ENCODE peak calls at places on chromosomes 2 and 18, in four cellular contexts. L is A549, B is K562, Z is endothelial cell of umbilical vein. I is an unnamed sample.

GRCh38 chr2:215059724-215060123 is 78.7 kb downstream of the ABCA12 start:
- DNase-seq in B (no peak), Z (no peak), L (no peak), I (no peak)

GRCh38 chr2:226643030-226643429 is 156.6 kb downstream of the IRS1 start:
- DNase-seq in B (no peak), Z (no peak), L (no peak), I (no peak)

GRCh38 chr2:31129835-31130561 is 8.2 kb downstream of the GALNT14 start:
- DNase-seq in B (no peak), Z (no peak), L (no peak), I (no peak)

GRCh38 chr2:43105586-43106562 is 120.5 kb downstream of the ZFP36L2 start:
- DNase-seq in L (peak; percentile 58), B (peak; percentile 80), Z (no peak), I (peak; percentile 35)

GRCh38 chr2:113203901-113204519 is 30.2 kb downstream of the PSD4 start:
- DNase-seq in L (peak; percentile 82), Z (peak; percentile 64), B (peak; percentile 80), I (peak; percentile 30)

GRCh38 chr2:217279571-217279970 is 419.7 kb upstream of the TNP1 start:
- DNase-seq in L (no peak), Z (peak; percentile 49), B (no peak), I (no peak)

GRCh38 chr2:54212456-54212855 is 43.6 kb downstream of the TSPYL6 start:
- DNase-seq in Z (no peak), L (no peak), B (no peak), I (no peak)

GRCh38 chr2:29628882-29629281 is 292.5 kb downstream of the ALK start:
- DNase-seq in B (no peak), Z (no peak), L (no peak), I (no peak)

GRCh38 chr18:45255142-45255890 is 360.0 kb upstream of the SLC14A2 start:
- DNase-seq in L (no peak), Z (no peak), B (no peak), I (no peak)

GRCh38 chr2:119011162-119011909 is 69.3 kb downstream of the MARCO start:
- DNase-seq in L (peak; percentile 51), B (peak; percentile 55), Z (peak; percentile 10), I (no peak)

GRCh38 chr2:209238765-209239584 is 184.9 kb upstream of the MAP2 start:
- DNase-seq in B (no peak), Z (no peak), L (no peak), I (no peak)

GRCh38 chr2:150938586-150938985 is 323.1 kb downstream of the RBM43 start:
- DNase-seq in Z (no peak), B (no peak), L (no peak), I (no peak)

GRCh38 chr2:127067620-127068350 is 39.2 kb downstream of the BIN1 start:
- DNase-seq in Z (peak; percentile 55), B (peak; percentile 82), L (peak; percentile 67), I (no peak)

GRCh38 chr2:232900811-232901701 is 31.0 kb downstream of the SNORC start:
- DNase-seq in Z (no peak), B (no peak), L (no peak), I (no peak)

DNA sequence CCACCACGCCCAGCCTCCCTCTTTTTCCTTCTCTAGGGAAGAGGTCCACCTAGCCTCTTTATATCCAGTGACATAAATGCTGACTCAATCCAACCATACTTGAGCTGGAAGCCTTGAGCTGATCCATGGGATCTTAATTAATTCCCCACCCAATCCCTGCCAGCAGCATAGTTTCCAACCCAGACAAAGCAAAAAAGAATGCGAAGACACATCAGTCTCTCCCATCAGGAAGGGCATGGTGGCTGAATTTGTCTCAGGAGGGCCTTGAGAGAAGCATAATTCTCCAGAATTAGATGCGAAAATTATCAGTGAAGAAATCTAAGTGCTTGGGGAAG is 22.5 kb downstream of the CASP10 start:
- DNase-seq in Z (no peak), L (no peak), B (no peak), I (no peak)
- TF ChIP-seq MYC in Z (no peak), L (no peak), B (no peak), I (no peak)

DNA sequence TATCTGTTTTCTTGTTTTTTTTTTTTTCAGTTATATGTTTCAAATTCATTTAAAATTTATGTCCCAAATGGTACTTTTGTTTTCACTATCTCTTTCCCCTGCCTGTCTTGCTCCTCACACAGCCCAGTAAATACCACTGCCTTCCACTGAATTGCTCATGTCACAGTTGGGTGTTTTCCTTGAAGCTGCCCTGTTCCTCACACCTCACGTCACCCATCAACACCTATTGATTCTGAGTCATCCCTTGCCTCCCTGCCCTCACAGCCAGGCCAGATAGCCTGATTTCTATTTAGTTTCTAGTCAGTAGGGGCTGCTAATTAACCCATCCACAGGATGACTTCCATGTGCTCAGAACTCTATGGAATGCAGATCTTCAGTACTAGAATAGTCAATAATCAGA is 25.3 kb downstream of the FSHR start:
- DNase-seq in Z (no peak), L (no peak), B (no peak), I (peak; percentile 4)
- TF ChIP-seq MYC in Z (no peak), L (no peak), B (no peak), I (no peak)

GRCh38 chr18:49621851-49622351 is 60.0 kb downstream of the LIPG start:
- DNase-seq in Z (no peak), L (no peak), B (no peak), I (no peak)
- TF ChIP-seq MYC in Z (no peak), L (no peak), B (no peak), I (no peak)

DNA sequence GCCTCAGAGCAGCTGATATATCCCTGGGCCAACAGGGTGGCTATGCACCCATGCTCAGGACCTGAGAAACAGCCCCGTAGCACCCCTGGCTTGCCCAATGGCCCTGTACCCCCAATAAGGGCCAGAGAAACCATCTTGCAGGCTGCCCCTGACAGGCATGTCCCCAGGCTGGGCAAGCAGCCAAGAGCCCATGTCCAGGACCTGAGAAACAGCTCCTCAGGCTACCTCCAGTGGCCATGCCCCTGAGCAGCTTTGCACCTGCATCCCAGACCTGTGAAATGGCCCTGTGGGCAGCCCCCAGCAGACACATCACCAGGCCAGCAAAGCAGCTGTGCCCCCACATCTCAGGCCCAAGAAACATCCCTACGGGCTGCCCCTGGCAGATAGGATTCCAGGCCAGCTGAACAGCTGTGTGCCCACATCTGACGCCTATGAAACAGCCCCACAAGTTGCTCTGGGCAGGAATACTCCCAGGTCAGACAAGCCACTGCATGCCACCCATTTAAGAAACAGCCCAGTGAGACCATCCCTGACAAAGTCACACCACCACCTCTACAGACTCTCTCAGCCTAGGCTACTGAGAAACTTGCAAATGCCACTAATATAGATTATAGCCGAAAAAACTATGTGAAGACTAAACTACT is 84.1 kb downstream of the TMEM237 start:
- DNase-seq in B (no peak), L (no peak), Z (no peak), I (no peak)
- TF ChIP-seq MYC in B (no peak), L (no peak), Z (no peak), I (no peak)

DNA sequence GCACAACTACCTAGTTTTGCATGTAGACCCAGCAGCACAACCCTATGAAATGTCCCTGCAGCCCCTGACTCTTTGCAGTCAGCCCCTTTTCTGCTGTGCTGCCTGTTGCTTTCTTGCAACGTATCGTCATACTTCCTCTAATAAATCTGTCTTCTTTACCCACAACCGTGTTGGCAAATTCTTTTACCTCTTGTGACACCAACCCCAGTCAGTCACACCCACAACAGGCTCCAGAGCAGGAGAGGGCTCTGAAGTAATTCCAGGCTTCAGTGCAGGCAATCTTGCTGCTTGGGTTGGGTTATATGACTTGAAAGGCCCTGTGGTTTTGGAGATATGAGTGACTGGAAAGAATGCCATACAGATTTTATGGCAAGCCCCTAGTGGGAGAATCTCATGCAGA is 79.1 kb upstream of the KCNH7 start:
- DNase-seq in B (no peak), Z (no peak), L (no peak), I (no peak)
- TF ChIP-seq MYC in B (no peak), Z (no peak), L (no peak), I (no peak)

DNA sequence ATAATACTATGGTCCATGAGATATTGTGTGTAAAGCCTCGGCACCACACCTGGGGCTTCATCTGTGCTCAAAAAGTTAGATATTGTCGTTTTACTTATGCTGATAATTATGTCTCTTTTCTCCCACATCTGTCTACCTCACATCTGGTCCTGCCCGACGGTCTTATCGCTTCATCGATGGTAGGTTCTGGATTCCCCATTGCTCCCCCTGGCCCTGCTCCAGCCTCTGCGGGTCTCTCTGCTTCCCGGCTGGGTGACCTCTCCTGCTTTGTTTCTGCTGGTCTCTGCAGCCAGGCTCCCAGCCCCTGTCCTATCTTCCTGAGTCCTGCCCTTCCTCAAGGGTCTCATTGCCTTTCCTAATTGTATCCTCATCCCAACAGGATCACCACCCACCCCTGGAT is 294.2 kb downstream of the NDUFA10 start:
- DNase-seq in Z (no peak), L (no peak), B (no peak), I (no peak)
- TF ChIP-seq MYC in Z (no peak), L (no peak), B (no peak), I (no peak)

GRCh38 chr2:156589381-156590079 is 153.4 kb downstream of the GPD2 start:
- DNase-seq in L (peak; percentile 15), Z (peak; percentile 60), B (peak; percentile 64), I (no peak)
- TF ChIP-seq MYC in L (no peak), Z (no peak), B (no peak), I (no peak)

GRCh38 chr2:189511935-189512334 is 68.7 kb downstream of the SLC40A1 start:
- DNase-seq in Z (no peak), L (no peak), B (no peak), I (no peak)

GRCh38 chr2:189515264-189515663 is 65.3 kb downstream of the SLC40A1 start:
- DNase-seq in L (no peak), Z (no peak), B (no peak), I (no peak)

GRCh38 chr2:189512879-189513278 is 67.7 kb downstream of the SLC40A1 start:
- DNase-seq in Z (no peak), L (no peak), B (no peak), I (no peak)

GRCh38 chr2:189516546-189516945 is 64.0 kb downstream of the SLC40A1 start:
- DNase-seq in Z (no peak), B (peak; percentile 65), L (no peak), I (no peak)

GRCh38 chr2:189514107-189514506 is 66.5 kb downstream of the SLC40A1 start:
- DNase-seq in Z (no peak), B (no peak), L (no peak), I (no peak)
- TF ChIP-seq MYC in Z (no peak), B (no peak), L (no peak), I (no peak)

I was measured in GM12878.